ENCODE peak calls at places on chromosomes 2 and 18, in eight cellular contexts. K, N, E, T, F, H, Z and V are unnamed samples.

GRCh38 chr18:10985689-10986088 is 163.7 kb downstream of the PIEZO2 start:
- DNase-seq in H (no peak), K (no peak), E (no peak), N (no peak), T (no peak), Z (no peak), F (no peak), V (no peak)

GRCh38 chr18:48766025-48766424 is 184.7 kb downstream of the SMAD7 start:
- DNase-seq in K (no peak), Z (no peak), H (no peak), N (no peak), E (no peak), T (no peak), F (no peak), V (no peak)

GRCh38 chr2:56191617-56192016 is 7.8 kb downstream of the CCDC85A start:
- DNase-seq in N (peak), F (peak), H (peak), E (no peak), K (peak), T (no peak), Z (peak), V (no peak)

GRCh38 chr2:128624425-128624795 is 305.7 kb upstream of the HS6ST1 start:
- DNase-seq in E (no peak), F (no peak), T (no peak), H (no peak), K (no peak), N (no peak), Z (no peak), V (no peak)

GRCh38 chr2:168217920-168218319 is 29.5 kb downstream of the STK39 start:
- DNase-seq in F (no peak), Z (no peak), H (no peak), N (no peak), T (no peak), E (no peak), K (no peak), V (no peak)

GRCh38 chr2:219398721-219399333 is 11.1 kb upstream of the DNPEP start:
- DNase-seq in H (peak), E (no peak), Z (no peak), N (no peak), K (peak), F (no peak), T (no peak), V (no peak)

GRCh38 chr18:34729740-34730338 is 19.7 kb downstream of the DTNA start:
- DNase-seq in Z (no peak), F (no peak), T (no peak), H (no peak), N (peak), K (no peak), E (no peak), V (no peak)

GRCh38 chr2:205700331-205701132 is 18.2 kb downstream of the NRP2 start:
- DNase-seq in K (peak), Z (no peak), T (no peak), E (no peak), H (peak), N (no peak), F (peak), V (no peak)

GRCh38 chr2:88666576-88666975 is 24.9 kb upstream of the RPIA start:
- DNase-seq in K (no peak), Z (no peak), N (no peak), H (no peak), F (no peak), E (no peak), T (no peak), V (no peak)

GRCh38 chr2:223723954-223724411 is 113.4 kb downstream of the AP1S3 start:
- DNase-seq in F (peak), T (no peak), E (no peak), H (no peak), Z (no peak), K (peak), N (no peak), V (no peak)